ENCODE peak calls at places on chromosome 5, in nine cellular contexts. G, S, T, F, W, N, C, B and P are unnamed samples. For H3K4me1, the result is how much of the 10 kb centered on the place peaks cover.

GRCh38 chr5:82045526-82046267 is 73.9 kb downstream of the ATG10 start:
- DNase-seq in S (no peak), F (no peak), N (no peak), G (peak), T (no peak), B (no peak), C (no peak), W (no peak), P (no peak)

GRCh38 chr5:172284275-172284971 is 859 bp upstream of the UBTD2 start:
- DNase-seq in S (peak), F (peak), W (peak), N (no peak), C (peak), G (no peak), B (no peak), T (no peak), P (peak)

GRCh38 chr5:16550316-16550952 is 66.4 kb downstream of the RETREG1 start:
- DNase-seq in N (peak), W (peak), F (peak), B (peak), C (no peak), S (no peak), G (peak), T (no peak), P (no peak)

GRCh38 chr5:38916802-38917201 is 71.0 kb downstream of the OSMR start:
- DNase-seq in C (no peak), N (no peak), T (no peak), W (no peak), G (no peak), B (no peak), F (no peak), S (no peak), P (peak)

GRCh38 chr5:1019001-1019651 is 10.5 kb downstream of the NKD2 start:
- DNase-seq in F (no peak), C (peak), T (no peak), S (no peak), B (no peak), N (no peak), G (no peak), W (no peak), P (peak)

GRCh38 chr5:137611011-137611580 is 112.0 kb upstream of the SPOCK1 start:
- DNase-seq in W (no peak), G (no peak), S (no peak), T (no peak), F (no peak), C (no peak), B (no peak), N (no peak), P (no peak)

GRCh38 chr5:9453480-9454011 is 92.3 kb downstream of the SEMA5A start:
- DNase-seq in C (no peak), B (no peak), W (no peak), N (no peak), T (no peak), G (no peak), S (no peak), F (no peak), P (no peak)

GRCh38 chr5:142115937-142116614 is 7.5 kb downstream of the NDFIP1 start:
- DNase-seq in G (peak), F (no peak), N (no peak), S (no peak), T (no peak), B (no peak), C (no peak), W (no peak), P (no peak)

GRCh38 chr5:115579747-115580173 is 22.5 kb downstream of the TICAM2 start:
- DNase-seq in B (no peak), S (no peak), G (no peak), W (no peak), C (no peak), T (no peak), N (no peak), F (no peak), P (no peak)

GRCh38 chr5:167985373-167985772 is 306.1 kb upstream of the WWC1 start:
- DNase-seq in S (no peak), F (no peak), C (no peak), G (no peak), N (no peak), B (no peak), T (no peak), W (peak), P (no peak)

GRCh38 chr5:59206132-59206581 is 623.3 kb downstream of the RAB3C start:
- DNase-seq in C (no peak), T (no peak), F (no peak), W (peak), G (peak), S (no peak), B (no peak), N (no peak), P (no peak)

GRCh38 chr5:159894149-159894720 is 22.0 kb upstream of the ADRA1B start:
- DNase-seq in N (no peak), W (peak), S (no peak), C (no peak), B (no peak), G (peak), F (no peak), T (no peak), P (no peak)

GRCh38 chr5:16143361-16144049 is 36.1 kb downstream of the MARCHF11 start:
- DNase-seq in B (no peak), C (no peak), W (no peak), F (no peak), T (no peak), G (no peak), S (no peak), N (no peak), P (no peak)

GRCh38 chr5:63805151-63805550 is 157.1 kb downstream of the HTR1A start:
- DNase-seq in N (no peak), B (no peak), F (no peak), S (no peak), T (no peak), C (no peak), W (no peak), G (no peak), P (no peak)

GRCh38 chr5:127942246-127943060 is 141.1 kb upstream of the SLC12A2 start:
- DNase-seq in S (no peak), F (no peak), T (no peak), N (no peak), W (peak), G (peak), C (no peak), B (no peak), P (no peak)

GRCh38 chr5:92402045-92402444 is 1018.9 kb upstream of the ARRDC3 start:
- DNase-seq in C (no peak), N (no peak), T (no peak), W (no peak), B (no peak), F (no peak), S (no peak), G (peak), P (no peak)

GRCh38 chr5:116938488-116938887 is 363.9 kb upstream of the SEMA6A start:
- DNase-seq in F (peak), S (no peak), W (no peak), G (no peak), B (no peak), N (no peak), C (no peak), T (no peak), P (no peak)

GRCh38 chr5:179227578-179228311 is 117.5 kb downstream of the ADAMTS2 start:
- DNase-seq in S (no peak), N (no peak), F (peak), G (no peak), T (no peak), W (no peak), C (peak), B (no peak), P (peak)

GRCh38 chr5:173926359-173926758 is 38.2 kb downstream of the CPEB4 start:
- DNase-seq in N (no peak), W (no peak), C (no peak), F (no peak), B (no peak), T (no peak), S (no peak), G (peak), P (no peak)
- H3K4me1 ChIP-seq in N (under half), W (under half), C (half or more), F (under half), B (half or more), T (under half), S (under half), G (under half), P (under half)

GRCh38 chr5:122844916-122845252 is 529 bp upstream of the SNX24 start:
- DNase-seq in F (no peak), W (no peak), G (peak), T (no peak), B (peak), N (no peak), C (no peak), S (no peak), P (no peak)
- H3K4me1 ChIP-seq in F (under half), W (under half), G (under half), T (under half), B (under half), N (under half), C (under half), S (under half), P (under half)

DNA sequence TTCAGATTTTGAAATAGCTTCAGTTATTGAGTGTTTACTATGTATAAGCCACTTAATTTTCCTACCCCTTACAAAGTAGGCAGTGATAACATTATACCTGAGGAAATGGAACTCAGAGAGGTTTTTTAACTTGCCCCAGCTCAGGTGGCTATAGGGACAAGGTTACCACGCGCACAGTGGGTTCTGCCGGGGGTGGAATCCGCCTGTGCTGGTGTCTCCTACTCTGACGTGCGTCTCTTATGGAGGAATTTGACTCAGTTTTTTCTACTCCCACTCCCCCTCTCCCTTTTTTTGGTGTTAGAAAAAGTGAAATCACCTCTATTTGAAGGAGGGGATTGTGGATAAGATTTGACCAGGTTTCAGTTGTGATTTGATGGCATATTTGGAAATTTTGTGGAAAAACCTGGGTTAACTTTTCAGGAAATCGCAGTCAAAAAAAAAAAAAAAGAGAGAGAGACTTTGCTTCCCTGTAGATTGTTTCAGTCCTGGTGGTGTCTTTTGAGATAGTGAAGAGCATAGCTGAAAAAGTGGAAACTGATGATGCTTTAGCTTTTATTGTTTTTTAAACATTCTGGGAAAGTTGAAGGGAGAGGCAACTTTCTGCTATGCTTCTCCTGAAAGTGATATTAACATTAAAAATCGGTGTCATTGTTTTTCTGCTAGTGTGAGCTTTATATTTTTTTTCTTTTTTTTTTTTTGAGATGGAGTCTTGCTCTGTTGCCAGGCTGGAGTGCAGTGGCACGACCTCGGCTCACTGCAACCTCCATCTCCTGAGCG is 15.9 kb downstream of the TRIO start:
- DNase-seq in T (no peak), C (no peak), S (no peak), G (no peak), W (no peak), F (no peak), B (no peak), N (no peak), P (no peak)
- H3K4me1 ChIP-seq in T (under half), C (half or more), S (under half), G (under half), W (half or more), F (under half), B (under half), N (under half), P (under half)

DNA sequence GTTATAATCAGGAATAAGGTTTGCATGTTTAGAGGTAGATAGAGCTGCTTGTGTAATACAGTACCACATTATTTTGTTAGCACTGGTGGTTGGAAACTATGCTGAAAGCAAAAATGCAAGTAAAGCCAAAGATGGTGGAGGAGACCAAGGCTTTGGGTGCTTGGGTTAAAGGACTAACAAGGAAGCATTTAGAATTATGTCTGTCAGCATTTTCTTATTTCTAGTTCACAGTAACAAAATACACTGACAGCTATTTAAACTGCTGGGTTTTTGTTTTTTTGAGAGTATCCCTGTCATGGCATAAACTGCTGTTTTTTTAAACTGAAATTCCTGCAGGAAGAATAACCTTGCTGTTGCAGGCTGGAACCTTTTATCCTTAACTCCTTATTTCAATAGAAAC is 6.5 kb downstream of the HMGXB3 start:
- DNase-seq in W (no peak), G (no peak), T (no peak), S (no peak), F (no peak), C (no peak), B (no peak), N (no peak), P (no peak)
- H3K4me1 ChIP-seq in W (under half), G (under half), T (under half), S (under half), F (under half), C (under half), B (under half), N (under half), P (under half)

GRCh38 chr5:95816341-95816740 is 6.2 kb downstream of the GLRX start:
- DNase-seq in N (no peak), F (no peak), T (no peak), C (no peak), S (no peak), G (no peak), B (no peak), W (no peak), P (no peak)

GRCh38 chr5:95815143-95815729 is 7.3 kb downstream of the GLRX start:
- DNase-seq in T (no peak), W (no peak), N (no peak), G (no peak), B (no peak), C (no peak), F (no peak), S (no peak), P (no peak)

GRCh38 chr5:95818181-95819147 is 4.1 kb downstream of the GLRX start:
- DNase-seq in N (no peak), B (peak), S (peak), W (no peak), F (no peak), C (no peak), G (no peak), T (no peak), P (no peak)

GRCh38 chr5:95817430-95817829 is 5.1 kb downstream of the GLRX start:
- DNase-seq in N (no peak), G (peak), C (no peak), W (peak), S (no peak), B (no peak), T (no peak), F (peak), P (no peak)

DNA sequence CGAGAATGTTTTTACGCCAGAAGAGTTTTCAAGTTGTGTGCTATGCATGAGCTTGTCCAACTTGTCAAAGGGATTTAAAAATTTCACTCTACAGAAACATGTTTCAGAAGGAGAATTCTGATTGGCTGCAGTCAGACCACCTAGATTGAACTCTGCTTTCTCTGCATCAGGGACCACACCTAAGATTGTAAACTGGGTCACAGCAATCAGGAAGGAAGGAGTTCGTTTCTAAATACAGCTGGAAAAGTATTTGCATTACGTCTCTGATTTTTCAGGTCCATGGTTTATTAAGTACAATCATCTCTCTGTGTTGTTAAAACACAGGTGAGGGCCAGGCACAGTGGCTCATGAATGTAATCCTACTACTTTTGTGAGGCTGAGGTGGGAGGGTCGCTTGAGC is 5.7 kb downstream of the GLRX start:
- DNase-seq in F (no peak), W (no peak), G (no peak), T (no peak), B (no peak), C (no peak), N (no peak), S (no peak), P (no peak)
- H3K4me1 ChIP-seq in F (under half), W (under half), G (under half), T (under half), B (half or more), C (under half), N (under half), S (under half), P (under half)

GRCh38 chr5:177389368-177390169 is 5.3 kb downstream of the SLC34A1 start:
- DNase-seq in F (peak), W (peak), N (peak), T (peak), S (no peak), G (peak), C (no peak), B (peak), P (no peak)

GRCh38 chr5:177393206-177393765 is 7.2 kb downstream of the PFN3 start:
- DNase-seq in F (no peak), C (no peak), B (no peak), T (no peak), W (no peak), N (no peak), G (no peak), S (no peak), P (no peak)

GRCh38 chr5:177393990-177394389 is 6.5 kb downstream of the PFN3 start:
- DNase-seq in N (no peak), T (no peak), B (no peak), C (no peak), F (no peak), W (no peak), G (no peak), S (no peak), P (no peak)

GRCh38 chr5:177390363-177391300 is 6.4 kb downstream of the SLC34A1 start:
- DNase-seq in W (peak), S (peak), T (peak), C (peak), F (peak), G (peak), B (peak), N (peak), P (peak)

DNA sequence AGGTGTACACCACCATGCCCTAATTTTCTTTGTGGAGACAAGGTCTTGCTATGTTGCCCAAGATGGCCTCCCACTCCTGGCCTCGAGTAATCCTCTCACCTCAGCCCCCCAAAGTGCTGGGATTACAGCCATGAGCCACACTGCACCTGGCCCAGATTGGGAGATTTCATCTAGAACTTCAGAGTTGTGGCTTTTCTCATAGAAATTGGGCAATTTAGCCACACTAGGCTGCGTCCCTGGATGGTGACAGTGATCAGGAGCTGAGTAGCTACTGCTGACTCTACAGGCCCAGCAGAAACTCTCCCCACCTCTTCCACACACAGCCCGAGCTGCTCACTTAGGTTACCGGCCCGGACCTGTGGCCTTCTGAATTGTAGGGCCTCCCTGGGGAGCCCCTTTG is 7.7 kb downstream of the PFN3 start:
- DNase-seq in W (no peak), S (no peak), T (no peak), C (no peak), B (no peak), N (no peak), G (no peak), F (no peak), P (no peak)
- H3K4me1 ChIP-seq in W (under half), S (under half), T (under half), C (under half), B (under half), N (under half), G (under half), F (under half), P (under half)